ENCODE peak calls at places on chromosome 21, in ten cellular contexts. J, Q, F, Z, R, H, L, Y, W and C are unnamed samples.

GRCh38 chr21:36297938-36298572 is 21.9 kb upstream of the MORC3 start:
- DNase-seq in W (no peak), L (no peak), Y (peak), Z (peak), R (no peak), F (peak), Q (no peak), H (no peak), J (peak), C (peak)

GRCh38 chr21:29196021-29196663 is 65.7 kb downstream of the MAP3K7CL start:
- DNase-seq in Q (no peak), J (peak), H (no peak), Z (peak), F (peak), Y (peak), R (peak), L (no peak), W (peak), C (no peak)

GRCh38 chr21:36757246-36757645 is 58.3 kb downstream of the SIM2 start:
- DNase-seq in H (no peak), R (no peak), F (no peak), Y (no peak), Z (no peak), Q (no peak), L (no peak), W (no peak), J (no peak), C (no peak)

GRCh38 chr21:38140192-38140905 is 116.4 kb upstream of the KCNJ15 start:
- DNase-seq in J (no peak), F (peak), W (peak), Q (peak), H (peak), Y (no peak), R (peak), L (peak), Z (peak), C (no peak)

GRCh38 chr21:28781602-28782274 is 210.9 kb downstream of the LTN1 start:
- DNase-seq in Q (no peak), H (peak), J (peak), W (no peak), Y (peak), R (peak), Z (peak), F (peak), L (no peak), C (no peak)

GRCh38 chr21:15400905-15401304 is 328.9 kb upstream of the USP25 start:
- DNase-seq in R (peak), J (no peak), Y (no peak), Q (no peak), F (no peak), H (no peak), L (no peak), W (no peak), Z (peak), C (no peak)

GRCh38 chr21:45075606-45076244 is 1.3 kb downstream of the ADARB1 start:
- DNase-seq in R (no peak), L (no peak), Q (no peak), Y (no peak), W (peak), F (no peak), H (no peak), Z (no peak), J (no peak), C (no peak)

GRCh38 chr21:40615503-40616376 is 231.2 kb downstream of the DSCAM start:
- DNase-seq in R (no peak), Q (peak), H (no peak), Z (no peak), Y (no peak), F (no peak), J (no peak), W (no peak), L (no peak), C (no peak)

GRCh38 chr21:31260790-31261189 is 83.3 kb downstream of the TIAM1 start:
- DNase-seq in F (no peak), Q (no peak), R (peak), Z (peak), H (no peak), Y (no peak), J (no peak), L (no peak), W (no peak), C (no peak)

GRCh38 chr21:26389971-26390641 is 183.0 kb downstream of the CYYR1 start:
- DNase-seq in W (peak), F (peak), J (no peak), R (peak), Z (peak), Q (no peak), Y (no peak), L (no peak), H (peak), C (no peak)

GRCh38 chr21:44913425-44914175 is 7.1 kb downstream of the ITGB2 start:
- DNase-seq in J (peak), F (no peak), Z (no peak), R (no peak), Y (no peak), L (no peak), H (no peak), W (no peak), Q (no peak), C (no peak)

GRCh38 chr21:29650561-29651022 is 289.2 kb downstream of the GRIK1 start:
- DNase-seq in W (no peak), R (no peak), H (peak), Z (no peak), J (no peak), Q (no peak), L (no peak), F (no peak), Y (no peak), C (no peak)

GRCh38 chr21:31346256-31346821 is 2.3 kb upstream of the TIAM1 start:
- DNase-seq in Q (no peak), L (no peak), Z (no peak), Y (no peak), J (no peak), H (no peak), R (no peak), F (no peak), W (peak), C (no peak)

GRCh38 chr21:27633631-27634030 is 666.7 kb upstream of the ADAMTS5 start:
- DNase-seq in J (no peak), R (no peak), F (no peak), Z (peak), L (no peak), Q (no peak), Y (no peak), W (no peak), H (no peak), C (no peak)

GRCh38 chr21:35062016-35062415 is 12.9 kb upstream of the RUNX1 start:
- DNase-seq in F (no peak), L (no peak), R (no peak), J (no peak), W (no peak), Q (no peak), Y (no peak), Z (no peak), H (no peak), C (no peak)

GRCh38 chr21:22120616-22121266 is 1122.5 kb downstream of the NCAM2 start:
- DNase-seq in H (peak), Y (peak), F (peak), R (peak), W (peak), Q (no peak), Z (peak), J (no peak), L (no peak), C (peak)

GRCh38 chr21:33042812-33043211 is 17.1 kb downstream of the OLIG2 start:
- DNase-seq in Y (no peak), H (peak), Z (peak), J (peak), L (no peak), F (peak), W (peak), R (peak), Q (no peak), C (no peak)

GRCh38 chr21:45110873-45111624 is 36.7 kb downstream of the ADARB1 start:
- DNase-seq in Y (no peak), J (no peak), H (no peak), F (no peak), Q (no peak), Z (no peak), W (no peak), R (no peak), L (no peak), C (no peak)

GRCh38 chr21:41856572-41856971 is 22.6 kb downstream of the PRDM15 start:
- DNase-seq in H (no peak), J (no peak), W (no peak), Q (no peak), R (no peak), L (no peak), Y (no peak), Z (no peak), F (no peak), C (no peak)

GRCh38 chr21:31181089-31181757 is 142.9 kb upstream of the KRTAP19-8 start:
- DNase-seq in H (no peak), Y (no peak), R (no peak), Q (no peak), W (no peak), L (no peak), Z (no peak), F (no peak), J (no peak), C (no peak)

GRCh38 chr21:34073749-34074282 is 438 bp downstream of the MRPS6 start:
- DNase-seq in H (no peak), F (no peak), Z (peak), R (no peak), J (peak), W (no peak), L (peak), Q (no peak), Y (no peak), C (no peak)

GRCh38 chr21:45406801-45407628 is 2.0 kb downstream of the COL18A1 start:
- DNase-seq in Y (no peak), R (peak), W (peak), F (peak), H (no peak), Z (no peak), L (peak), Q (no peak), J (no peak), C (no peak)

GRCh38 chr21:27001526-27001925 is 34.6 kb upstream of the ADAMTS5 start:
- DNase-seq in W (no peak), Y (no peak), Q (no peak), F (no peak), H (no peak), L (no peak), R (no peak), J (no peak), Z (no peak), C (no peak)

GRCh38 chr21:37903396-37903795 is 12.9 kb downstream of the KCNJ6 start:
- DNase-seq in R (no peak), J (no peak), Q (no peak), W (no peak), Y (no peak), Z (no peak), H (no peak), L (no peak), F (no peak), C (no peak)

GRCh38 chr21:34511787-34512451 is at the start of gene KCNE1:
- DNase-seq in Q (no peak), R (peak), J (no peak), W (no peak), F (no peak), Y (peak), H (no peak), Z (peak), L (peak), C (no peak)

GRCh38 chr21:43971201-43971991 is 40.7 kb upstream of the TRAPPC10 start:
- DNase-seq in L (no peak), F (no peak), Z (no peak), R (no peak), Y (no peak), J (no peak), H (no peak), W (no peak), Q (no peak), C (no peak)

GRCh38 chr21:45636921-45637646 is 6.4 kb upstream of the PCBP3 start:
- DNase-seq in W (peak), Y (no peak), L (no peak), R (no peak), J (no peak), F (no peak), H (no peak), Q (no peak), Z (no peak), C (no peak)

GRCh38 chr21:31158789-31159581 is 120.7 kb upstream of the KRTAP19-8 start:
- DNase-seq in H (no peak), W (peak), Z (peak), L (no peak), R (no peak), Y (peak), F (no peak), J (no peak), Q (no peak), C (no peak)

GRCh38 chr21:46111857-46112730 is 14.2 kb downstream of the COL6A2 start:
- DNase-seq in J (no peak), Z (no peak), R (no peak), F (no peak), L (no peak), Q (no peak), W (no peak), Y (no peak), H (no peak), C (no peak)

GRCh38 chr21:27681038-27681437 is 714.1 kb upstream of the ADAMTS5 start:
- DNase-seq in W (no peak), Q (no peak), Y (no peak), Z (no peak), J (no peak), L (no peak), F (no peak), R (peak), H (no peak), C (no peak)

GRCh38 chr21:29091032-29091431 is 17.6 kb upstream of the CCT8 start:
- DNase-seq in H (no peak), F (no peak), Z (peak), Y (no peak), J (no peak), L (no peak), Q (no peak), R (peak), W (peak), C (no peak)

GRCh38 chr21:44020551-44020950 is 8.4 kb downstream of the TRAPPC10 start:
- DNase-seq in R (no peak), L (no peak), Q (no peak), F (no peak), Y (no peak), J (no peak), W (no peak), Z (no peak), H (no peak), C (no peak)

GRCh38 chr21:32140212-32141008 is 138.4 kb downstream of the MIS18A start:
- DNase-seq in R (peak), Y (no peak), H (no peak), W (no peak), Q (no peak), Z (no peak), L (no peak), J (no peak), F (no peak), C (no peak)

GRCh38 chr21:42705346-42705745 is 51.9 kb downstream of the PDE9A start:
- DNase-seq in Y (no peak), J (no peak), Q (no peak), L (no peak), F (no peak), Z (no peak), H (no peak), W (no peak), R (no peak), C (no peak)